ENCODE peak calls at places on chromosomes 4 and X, in four cellular contexts. A is activated gamma-delta T cell treated with Interleukin-2 at 50 U/mL for 16 hours; G is iPS-NIHi11; N is stimulated activated effector memory CD8-positive, alpha-beta T cell treated with anti-CD3 and anti-CD28 coated beads, Interleukin-12 subunit alpha, Interleukin-12 subunit beta, amount 100 ng/mL, for 72 hours. M is an unnamed sample.

GRCh38 chr4:169238445-169238844 is 32.3 kb downstream of the SH3RF1 start:
- DNase-seq in G (no peak), A (no peak), N (no peak), M (no peak)

GRCh38 chr4:98657531-98658286 is 702 bp downstream of the TSPAN5 start:
- DNase-seq in N (peak; percentile 69), A (peak; percentile 30), G (peak; percentile 70), M (peak; percentile 74)

GRCh38 chrX:14920196-14920595 is 47.0 kb downstream of the MOSPD2 start:
- DNase-seq in N (no peak), A (no peak), G (no peak), M (no peak)

GRCh38 chr4:29853843-29854242 is 866.3 kb upstream of the PCDH7 start:
- DNase-seq in A (no peak), N (no peak), G (peak; percentile 27), M (no peak)

GRCh38 chr4:70746179-70746839 is 24.5 kb downstream of the RUFY3 start:
- DNase-seq in A (no peak), N (no peak), G (no peak), M (no peak)

GRCh38 chrX:150688911-150689451 is 4.2 kb upstream of the MTMR1 start:
- DNase-seq in A (no peak), G (peak; percentile 33), N (no peak), M (peak; percentile 85)

GRCh38 chrX:20181563-20182329 is 40.1 kb upstream of the EIF1AX start:
- DNase-seq in A (no peak), N (no peak), G (no peak), M (no peak)

GRCh38 chrX:114038358-114038757 is 545.5 kb upstream of the HTR2C start:
- DNase-seq in G (no peak), A (no peak), N (no peak), M (no peak)

GRCh38 chrX:150361070-150361776 is 1.9 kb upstream of the MAMLD1 start:
- DNase-seq in N (peak; percentile 65), A (peak; percentile 14), G (peak; percentile 10), M (peak; percentile 60)

GRCh38 chr4:138090145-138090917 is 151.8 kb downstream of the SLC7A11 start:
- DNase-seq in N (no peak), A (no peak), G (peak; percentile 79), M (peak; percentile 72)

GRCh38 chr4:168521736-168522135 is 24.9 kb downstream of the PALLD start:
- DNase-seq in G (no peak), A (no peak), N (no peak), M (no peak)

GRCh38 chr4:96149911-96150310 is 310.0 kb downstream of the PDHA2 start:
- DNase-seq in A (no peak), G (no peak), N (no peak), M (no peak)

GRCh38 chr4:119648398-119648797 is 19.8 kb upstream of the PDE5A start:
- DNase-seq in G (no peak), A (no peak), N (no peak), M (no peak)

GRCh38 chrX:45719751-45720501 is 519.2 kb upstream of the DIPK2B start:
- DNase-seq in N (no peak), A (no peak), G (no peak), M (no peak)

GRCh38 chrX:18931972-18932371 is 51.9 kb downstream of the PHKA2 start:
- DNase-seq in G (peak; percentile 31), N (no peak), A (no peak), M (no peak)

GRCh38 chr4:114599231-114600065 is 841 bp downstream of the UGT8 start:
- DNase-seq in G (peak; percentile 31), A (no peak), N (no peak), M (peak; percentile 56)

GRCh38 chrX:101219116-101219839 is at the start of gene DRP2:
- DNase-seq in A (no peak), N (no peak), G (peak; percentile 7), M (no peak)

GRCh38 chr4:40458109-40458508 is 123.0 kb downstream of the CHRNA9 start:
- DNase-seq in N (no peak), A (no peak), G (no peak), M (no peak)

GRCh38 chr4:3452376-3452775 is 10.6 kb downstream of the HGFAC start:
- DNase-seq in G (no peak), A (no peak), N (no peak), M (no peak)